ENCODE peak calls at places on chromosomes 3 and 15, in four cellular contexts. G, W, Z and T are unnamed samples.

GRCh38 chr3:160981217-160981938 is 123.8 kb downstream of the B3GALNT1 start:
- DNase-seq in Z (no peak), W (no peak), G (no peak), T (no peak)

GRCh38 chr3:83769791-83770663 is 1188.8 kb upstream of the CADM2 start:
- DNase-seq in W (no peak), Z (no peak), G (no peak), T (no peak)

GRCh38 chr15:56719021-56719612 is 14.2 kb downstream of the ZNF280D start:
- DNase-seq in W (no peak), Z (no peak), G (no peak), T (no peak)

GRCh38 chr3:132749786-132750185 is 27.6 kb upstream of the NPHP3 start:
- DNase-seq in G (no peak), Z (no peak), W (peak; percentile 1), T (no peak)

GRCh38 chr3:171833775-171834460 is 9.2 kb upstream of the TMEM212 start:
- DNase-seq in W (peak; percentile 68), G (no peak), Z (no peak), T (no peak)

GRCh38 chr3:155517907-155518306 is 224.4 kb upstream of the STRIT1 start:
- DNase-seq in W (no peak), G (no peak), Z (no peak), T (no peak)

GRCh38 chr3:153144779-153145178 is 17.2 kb upstream of the RAP2B start:
- DNase-seq in W (peak; percentile 19), Z (no peak), G (no peak), T (no peak)

GRCh38 chr3:61985020-61985419 is 388.3 kb downstream of the FEZF2 start:
- DNase-seq in W (peak; percentile 47), Z (no peak), G (no peak), T (peak; percentile 48)

GRCh38 chr3:18237251-18238005 is 187.7 kb downstream of the SATB1 start:
- DNase-seq in W (peak; percentile 55), G (no peak), Z (no peak), T (peak; percentile 35)

GRCh38 chr3:160685144-160685766 is 8.3 kb downstream of the ARL14 start:
- DNase-seq in G (no peak), W (no peak), Z (no peak), T (no peak)

GRCh38 chr15:35062164-35063099 is 22.7 kb downstream of the NANOGP8 start:
- DNase-seq in Z (no peak), G (no peak), W (no peak), T (no peak)

GRCh38 chr15:68849477-68849876 is 28.8 kb upstream of the ANP32A start:
- DNase-seq in Z (no peak), W (no peak), G (no peak), T (no peak)

GRCh38 chr3:113287111-113287817 is 75.9 kb downstream of the BOC start:
- DNase-seq in G (no peak), W (peak; percentile 50), Z (no peak), T (peak; percentile 35)

GRCh38 chr15:97962263-97962662 is 1.8 kb downstream of the ARRDC4 start:
- DNase-seq in Z (no peak), G (no peak), W (no peak), T (no peak)

GRCh38 chr3:136464502-136464901 is 214.4 kb downstream of the PCCB start:
- DNase-seq in W (peak; percentile 59), Z (no peak), G (no peak), T (no peak)

GRCh38 chr3:132421832-132422231 is 4.5 kb downstream of the DNAJC13 start:
- DNase-seq in W (peak; percentile 36), Z (no peak), G (no peak), T (no peak)

GRCh38 chr3:37999836-38000235 is 9.2 kb downstream of the VILL start:
- DNase-seq in Z (no peak), G (no peak), W (no peak), T (no peak)

GRCh38 chr3:129226374-129226773 is 23.0 kb upstream of the COPG1 start:
- DNase-seq in W (peak; percentile 92), Z (peak; percentile 97), G (peak; percentile 65), T (peak; percentile 72)

GRCh38 chr3:100706365-100706764 is 2.9 kb upstream of the TFG start:
- DNase-seq in G (no peak), W (no peak), Z (no peak), T (no peak)

GRCh38 chr3:59581000-59581399 is 531.2 kb upstream of the CFAP20DC start:
- DNase-seq in G (no peak), W (no peak), Z (no peak), T (no peak)

GRCh38 chr3:14920536-14920935 is 26.8 kb upstream of the NR2C2 start:
- DNase-seq in G (no peak), Z (no peak), W (no peak), T (no peak)

GRCh38 chr15:22960126-22960525 is 20.0 kb downstream of the CYFIP1 start:
- DNase-seq in Z (no peak), W (no peak), G (no peak), T (no peak)

GRCh38 chr3:46883252-46884185 is 6.0 kb downstream of the PTH1R start:
- DNase-seq in W (no peak), G (peak; percentile 34), Z (no peak), T (no peak)
- H3K4me3 ChIP-seq in W (no peak overlapping the region), G (no peak overlapping the region), Z (peak overlapping the region; percentile 71), T (no peak overlapping the region)

GRCh38 chr3:36297195-36297594 is 83.1 kb upstream of the STAC start:
- DNase-seq in Z (no peak), G (no peak), W (no peak), T (no peak)
- H3K4me3 ChIP-seq in Z (peak overlapping the region; percentile 6), G (no peak overlapping the region), W (no peak overlapping the region), T (no peak overlapping the region)

GRCh38 chr3:186411994-186412393 is 50.0 kb upstream of the DGKG start:
- DNase-seq in W (no peak), Z (no peak), G (no peak), T (no peak)

GRCh38 chr3:186417791-186418190 is 55.8 kb upstream of the DGKG start:
- DNase-seq in Z (no peak), G (no peak), W (peak; percentile 88), T (peak; percentile 63)

GRCh38 chr3:186414735-186415419 is 52.8 kb upstream of the DGKG start:
- DNase-seq in W (peak; percentile 63), Z (no peak), G (no peak), T (peak; percentile 79)

GRCh38 chr3:186411089-186411488 is 49.1 kb upstream of the DGKG start:
- DNase-seq in W (no peak), Z (no peak), G (no peak), T (no peak)

DNA sequence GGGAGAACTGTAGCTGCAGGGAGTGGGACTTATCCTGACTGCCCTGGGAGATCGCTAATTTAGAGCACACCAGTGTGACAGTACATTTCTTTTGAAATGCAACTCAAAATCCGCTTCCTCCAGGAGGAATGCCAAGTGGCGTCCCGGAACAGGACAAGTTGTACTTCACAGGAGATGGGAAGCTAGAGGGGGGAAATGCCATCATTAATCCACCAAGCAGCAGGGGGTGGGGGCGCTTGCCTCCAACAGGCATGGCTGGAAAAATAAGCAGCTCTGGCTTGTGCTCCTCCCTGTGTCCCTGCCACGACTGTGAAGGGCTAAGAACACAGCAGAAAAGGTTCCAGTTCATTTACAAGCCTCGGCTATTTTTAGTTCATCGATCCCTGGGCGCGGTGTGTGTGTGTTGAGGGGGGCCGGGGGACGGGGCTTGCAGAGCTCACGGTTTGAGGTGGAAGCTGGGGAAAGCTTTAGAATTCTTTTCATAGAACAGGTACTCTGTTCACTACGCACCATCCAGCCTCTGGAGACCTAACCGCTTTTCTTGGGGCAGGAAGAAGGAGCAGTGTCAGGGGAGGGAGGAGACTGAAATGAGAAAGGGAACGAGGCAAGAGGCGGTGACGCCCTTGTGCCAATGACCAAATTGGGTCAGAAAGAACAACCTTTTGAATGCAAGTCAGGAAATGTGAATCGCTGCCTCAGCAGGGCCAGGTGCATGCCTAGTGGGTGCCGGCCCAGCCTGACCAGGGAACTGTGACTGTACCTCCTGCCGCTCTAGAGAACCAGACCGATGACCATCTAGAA is 51.8 kb upstream of the DGKG start:
- DNase-seq in W (no peak), Z (peak; percentile 75), G (no peak), T (no peak)
- H3K4me3 ChIP-seq in W (peak overlapping the region; percentile 29), Z (peak overlapping the region; percentile 53), G (peak overlapping the region; percentile 39), T (peak overlapping the region; percentile 1)

DNA sequence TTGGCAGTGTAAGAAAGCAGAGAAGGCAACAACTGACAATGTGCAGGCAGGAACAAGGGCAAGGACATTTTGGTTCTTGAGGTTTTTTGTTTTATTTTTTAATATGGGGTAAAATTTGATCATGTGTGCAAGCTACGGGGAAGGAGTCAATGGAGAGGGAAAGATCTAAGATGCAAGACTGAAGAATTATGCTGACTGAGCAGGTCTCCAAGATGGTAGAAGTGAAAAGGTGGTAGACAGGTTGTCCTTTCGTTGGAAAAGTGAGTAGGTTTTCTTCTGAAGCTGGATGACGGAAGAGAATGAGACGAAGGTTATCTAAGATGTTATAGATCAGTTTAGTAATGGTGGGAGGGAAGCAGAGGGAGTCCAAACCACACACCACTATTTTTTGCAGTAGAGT is 4.2 kb downstream of the CD47 start:
- DNase-seq in W (no peak), G (no peak), Z (no peak), T (no peak)
- H3K4me3 ChIP-seq in W (no peak overlapping the region), G (no peak overlapping the region), Z (no peak overlapping the region), T (no peak overlapping the region)

GRCh38 chr15:41603941-41604660 is 45.1 kb downstream of the TYRO3 start:
- DNase-seq in Z (peak; percentile 65), G (peak; percentile 85), W (peak; percentile 73), T (peak; percentile 52)
- H3K4me3 ChIP-seq in Z (peak overlapping the region; percentile 43), G (peak overlapping the region; percentile 58), W (peak overlapping the region; percentile 36), T (peak overlapping the region; percentile 41)

GRCh38 chr3:73498764-73499622 is 125.7 kb downstream of the PDZRN3 start:
- DNase-seq in G (no peak), Z (peak; percentile 45), W (no peak), T (no peak)

GRCh38 chr3:73490453-73491311 is 134.1 kb downstream of the PDZRN3 start:
- DNase-seq in G (no peak), W (peak; percentile 53), Z (peak; percentile 41), T (no peak)

GRCh38 chr3:73497646-73498406 is 126.9 kb downstream of the PDZRN3 start:
- DNase-seq in W (no peak), G (no peak), Z (no peak), T (no peak)

GRCh38 chr3:73493543-73494314 is 131.0 kb downstream of the PDZRN3 start:
- DNase-seq in Z (no peak), W (peak; percentile 67), G (no peak), T (peak; percentile 42)
- H3K4me3 ChIP-seq in Z (no peak overlapping the region), W (no peak overlapping the region), G (no peak overlapping the region), T (no peak overlapping the region)

DNA sequence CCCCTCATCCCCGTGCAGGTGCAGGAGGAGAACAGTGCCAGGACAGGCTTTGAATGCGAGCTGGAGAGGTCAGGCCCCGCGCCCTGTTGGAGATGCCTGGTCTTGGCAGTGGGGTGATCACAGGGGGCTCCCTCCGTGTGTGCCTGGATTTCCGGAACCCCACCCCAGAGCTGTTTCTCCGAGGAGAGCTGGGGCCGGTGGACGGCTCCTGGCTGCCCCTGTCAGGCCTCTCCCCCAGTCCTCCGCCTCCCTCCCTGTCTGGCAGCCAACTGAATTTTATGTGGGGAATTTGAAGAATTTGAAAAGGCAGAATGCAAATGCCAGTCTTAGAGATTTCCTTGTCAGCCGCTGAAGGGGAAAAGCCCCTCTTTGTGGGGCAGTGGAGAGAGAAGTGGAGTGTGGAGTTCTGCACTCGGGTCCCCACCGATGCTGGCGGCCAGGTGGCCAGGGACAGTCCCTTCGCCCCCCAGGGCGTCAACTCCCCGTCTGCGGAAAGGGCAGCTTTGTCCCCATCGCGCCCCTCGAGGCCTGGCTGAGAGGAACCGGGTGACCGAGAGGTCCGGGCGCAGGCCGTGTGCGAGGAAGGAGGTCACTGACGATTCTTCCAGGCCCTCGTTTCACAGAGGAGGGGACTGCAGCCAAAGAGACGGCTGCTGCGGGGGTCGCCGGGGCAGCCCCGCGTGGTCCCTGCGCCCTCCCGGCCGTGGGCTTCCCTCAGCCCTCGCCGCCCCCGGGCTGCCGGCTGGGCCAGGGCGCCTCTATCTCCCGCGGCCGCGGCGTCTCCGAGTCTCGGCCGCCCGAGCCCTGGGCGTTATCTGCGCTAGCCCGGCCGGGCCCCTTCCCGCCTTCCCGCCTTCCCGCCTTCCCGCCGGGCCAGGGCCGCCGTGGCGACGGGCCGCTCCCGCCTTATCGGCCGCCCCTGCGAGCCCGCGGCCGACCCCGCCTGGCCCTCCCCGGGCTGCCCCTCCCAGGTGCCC is 56.0 kb upstream of the LCTL start:
- DNase-seq in G (no peak), W (no peak), Z (no peak), T (no peak)
- H3K4me3 ChIP-seq in G (no peak overlapping the region), W (no peak overlapping the region), Z (peak overlapping the region; percentile 55), T (no peak overlapping the region)